ENCODE peak calls at places on chromosome 10, in eight cellular contexts. B is AG04450; R is CD8-positive, alpha-beta T cell; K is MV-4-11; N is smooth muscle cell of the brain vasculature; C is activated naive CD4-positive, alpha-beta T cell treated with anti-CD3 and anti-CD28 coated beads for 36 hours; M is NB4; P is skeletal muscle cell. I is an unnamed sample.

GRCh38 chr10:129696636-129697035 is 229.6 kb downstream of the MGMT start:
- DNase-seq in B (no peak), R (no peak), K (no peak), N (no peak), C (no peak), M (no peak), P (no peak), I (no peak)

GRCh38 chr10:97549587-97550322 is 22.8 kb upstream of the ANKRD2 start:
- DNase-seq in B (no peak), R (no peak), K (no peak), N (no peak), C (no peak), M (no peak), P (no peak), I (no peak)

GRCh38 chr10:9010093-9010492 is 955.6 kb downstream of the GATA3 start:
- DNase-seq in B (no peak), R (peak), K (no peak), N (no peak), C (peak), M (no peak), P (no peak), I (no peak)

GRCh38 chr10:36366843-36367242 is 724.7 kb upstream of the FZD8 start:
- DNase-seq in B (no peak), R (no peak), K (no peak), N (no peak), C (no peak), M (peak), P (no peak), I (no peak)

GRCh38 chr10:132735923-132736391 is 50.0 kb downstream of the NKX6-2 start:
- DNase-seq in B (no peak), R (no peak), K (no peak), N (no peak), C (no peak), M (no peak), P (no peak), I (no peak)

GRCh38 chr10:108801775-108802516 is 1121.4 kb downstream of the XPNPEP1 start:
- DNase-seq in B (peak), R (no peak), K (no peak), N (no peak), C (no peak), M (no peak), P (peak), I (no peak)

GRCh38 chr10:50514995-50515394 is 108.8 kb downstream of the SGMS1 start:
- DNase-seq in B (no peak), R (no peak), K (no peak), N (no peak), C (no peak), M (no peak), P (no peak), I (no peak)

GRCh38 chr10:34908472-34908871 is 93.4 kb upstream of the PARD3 start:
- DNase-seq in B (peak), R (no peak), K (no peak), N (no peak), C (no peak), M (no peak), P (peak), I (peak)

GRCh38 chr10:4802711-4803487 is 23.1 kb upstream of the AKR1E2 start:
- DNase-seq in B (no peak), R (no peak), K (no peak), N (no peak), C (no peak), M (no peak), P (no peak), I (no peak)

GRCh38 chr10:133334495-133335237 is 2.0 kb downstream of the CALY start:
- DNase-seq in B (no peak), R (no peak), K (no peak), N (no peak), C (no peak), M (no peak), P (no peak), I (no peak)

GRCh38 chr10:6823770-6824169 is 243.7 kb upstream of the PRKCQ start:
- DNase-seq in B (no peak), R (no peak), K (no peak), N (no peak), C (no peak), M (no peak), P (no peak), I (no peak)

GRCh38 chr10:1215862-1216575 is 159.8 kb downstream of the WDR37 start:
- DNase-seq in B (no peak), R (no peak), K (no peak), N (no peak), C (no peak), M (no peak), P (no peak), I (no peak)

GRCh38 chr10:70538731-70539338 is 60.3 kb downstream of the PALD1 start:
- DNase-seq in B (no peak), R (no peak), K (no peak), N (no peak), C (no peak), M (no peak), P (no peak), I (no peak)